ENCODE peak calls at places on chromosomes 6 and 20, in five cellular contexts. P is astrocyte of the cerebellum, R is KBM-7, B is Calu3, A is left lung. Z is an unnamed sample.

GRCh38 chr6:87384449-87384848 is 23.3 kb upstream of the CFAP206 start:
- DNase-seq in P (no peak), R (no peak), B (no peak), A (no peak), Z (no peak)

GRCh38 chr6:157763129-157763893 is 59.7 kb upstream of the SNX9 start:
- DNase-seq in P (peak), R (peak), B (peak), A (peak), Z (no peak)

GRCh38 chr6:152146385-152146784 is 338.9 kb downstream of the ESR1 start:
- DNase-seq in P (peak), R (no peak), B (no peak), A (no peak), Z (no peak)

GRCh38 chr6:46815130-46815529 is 21.9 kb downstream of the MEP1A start:
- DNase-seq in P (no peak), R (no peak), B (peak), A (no peak), Z (no peak)

GRCh38 chr6:26284537-26285142 is 80.4 kb upstream of the BTN3A2 start:
- DNase-seq in P (no peak), R (no peak), B (peak), A (peak), Z (no peak)

GRCh38 chr20:3766381-3766780 is 1.2 kb downstream of the ADISSP start:
- DNase-seq in P (no peak), R (no peak), B (no peak), A (no peak), Z (no peak)

GRCh38 chr20:43799150-43799711 is 72.4 kb upstream of the GTSF1L start:
- DNase-seq in P (no peak), R (no peak), B (no peak), A (no peak), Z (no peak)

GRCh38 chr6:99609839-99610489 is 3.3 kb downstream of the PRDM13 start:
- DNase-seq in P (no peak), R (peak), B (no peak), A (no peak), Z (no peak)

GRCh38 chr6:129312865-129313264 is 397.1 kb downstream of the ARHGAP18 start:
- DNase-seq in P (peak), R (no peak), B (peak), A (no peak), Z (no peak)

GRCh38 chr20:63453029-63453523 is 19.4 kb downstream of the KCNQ2 start:
- DNase-seq in P (no peak), R (peak), B (peak), A (no peak), Z (no peak)

GRCh38 chr6:63663147-63663877 is 27.7 kb downstream of the PHF3 start:
- DNase-seq in P (peak), R (no peak), B (no peak), A (no peak), Z (no peak)

GRCh38 chr20:51460569-51461265 is 81.8 kb downstream of the NFATC2 start:
- DNase-seq in P (no peak), R (peak), B (no peak), A (no peak), Z (no peak)

GRCh38 chr20:60007452-60007851 is 49.2 kb downstream of the CDH26 start:
- DNase-seq in P (no peak), R (no peak), B (no peak), A (no peak), Z (no peak)

GRCh38 chr6:120711255-120711654 is 623.0 kb downstream of the TBC1D32 start:
- DNase-seq in P (no peak), R (no peak), B (no peak), A (no peak), Z (no peak)

GRCh38 chr20:41173161-41173721 is 35.9 kb downstream of the PLCG1 start:
- DNase-seq in P (peak), R (peak), B (peak), A (peak), Z (peak)

GRCh38 chr6:101878554-101879276 is 485.2 kb downstream of the GRIK2 start:
- DNase-seq in P (no peak), R (no peak), B (no peak), A (no peak), Z (no peak)

GRCh38 chr20:37714973-37715657 is 21.3 kb downstream of the CTNNBL1 start:
- DNase-seq in P (no peak), R (peak), B (no peak), A (no peak), Z (no peak)

GRCh38 chr20:38617011-38617829 is 15.6 kb downstream of the ARHGAP40 start:
- DNase-seq in P (no peak), R (no peak), B (peak), A (no peak), Z (no peak)

GRCh38 chr6:79570129-79570801 is 33.0 kb upstream of the LCA5 start:
- DNase-seq in P (peak), R (no peak), B (peak), A (no peak), Z (no peak)

GRCh38 chr6:100877851-100878250 is 3.3 kb downstream of the ASCC3 start:
- DNase-seq in P (no peak), R (no peak), B (no peak), A (no peak), Z (no peak)

GRCh38 chr6:5132741-5133140 is 47.6 kb downstream of the PPP1R3G start:
- DNase-seq in P (peak), R (peak), B (no peak), A (peak), Z (peak)

GRCh38 chr6:136550045-136550329 is 235 bp downstream of the MAP7 start:
- DNase-seq in P (no peak), R (no peak), B (no peak), A (no peak), Z (no peak)

GRCh38 chr6:39929039-39929732 is 5.1 kb downstream of the MOCS1 start:
- DNase-seq in P (no peak), R (no peak), B (no peak), A (no peak), Z (no peak)

GRCh38 chr6:3732345-3733141 is 19.0 kb downstream of the PXDC1 start:
- DNase-seq in P (peak), R (peak), B (peak), A (peak), Z (no peak)

GRCh38 chr6:31715022-31715683 is at the start of gene LY6G6D:
- DNase-seq in P (no peak), R (no peak), B (no peak), A (no peak), Z (no peak)

GRCh38 chr6:44254201-44254956 is 2.9 kb downstream of the SLC35B2 start:
- DNase-seq in P (no peak), R (peak), B (no peak), A (no peak), Z (no peak)

GRCh38 chr6:19492631-19493030 is 344.5 kb upstream of the ID4 start:
- DNase-seq in P (no peak), R (no peak), B (no peak), A (no peak), Z (no peak)

GRCh38 chr20:38505091-38505455 is 32.4 kb downstream of the RALGAPB start:
- DNase-seq in P (no peak), R (no peak), B (no peak), A (no peak), Z (no peak)

Z was measured in mesenteric fat pad.